ENCODE peak calls at places on chromosomes 5 and 9, in eight cellular contexts. One of them, this sample, is unnamed.

GRCh38 chr5:168132186-168132585 is 159.3 kb upstream of the WWC1 start:
- DNase-seq in sigmoid colon: no peak
- DNase-seq in body of pancreas: no peak
- DNase-seq in CD8-positive, alpha-beta T cell: no peak
- DNase-seq in Peyer's patch: no peak
- DNase-seq in pancreas: no peak
- DNase-seq in colonic mucosa: no peak
- DNase-seq in IMR-90: peak
- DNase-seq in this sample: no peak

GRCh38 chr5:131966551-131966950 is 21.1 kb upstream of the MEIKIN start:
- DNase-seq in sigmoid colon: no peak
- DNase-seq in body of pancreas: no peak
- DNase-seq in CD8-positive, alpha-beta T cell: no peak
- DNase-seq in Peyer's patch: no peak
- DNase-seq in pancreas: no peak
- DNase-seq in colonic mucosa: no peak
- DNase-seq in IMR-90: no peak
- DNase-seq in this sample: no peak

GRCh38 chr5:154078305-154078704 is 39.5 kb downstream of the MFAP3 start:
- DNase-seq in sigmoid colon: no peak
- DNase-seq in body of pancreas: no peak
- DNase-seq in CD8-positive, alpha-beta T cell: no peak
- DNase-seq in Peyer's patch: no peak
- DNase-seq in pancreas: no peak
- DNase-seq in colonic mucosa: no peak
- DNase-seq in IMR-90: no peak
- DNase-seq in this sample: no peak

GRCh38 chr9:16705121-16705604 is 165.3 kb downstream of the BNC2 start:
- DNase-seq in sigmoid colon: peak
- DNase-seq in body of pancreas: peak
- DNase-seq in CD8-positive, alpha-beta T cell: no peak
- DNase-seq in Peyer's patch: peak
- DNase-seq in pancreas: peak
- DNase-seq in colonic mucosa: peak
- DNase-seq in IMR-90: peak
- DNase-seq in this sample: no peak

GRCh38 chr5:130652178-130652577 is 512.9 kb downstream of the HINT1 start:
- DNase-seq in sigmoid colon: no peak
- DNase-seq in body of pancreas: no peak
- DNase-seq in CD8-positive, alpha-beta T cell: no peak
- DNase-seq in Peyer's patch: no peak
- DNase-seq in pancreas: no peak
- DNase-seq in colonic mucosa: no peak
- DNase-seq in IMR-90: no peak
- DNase-seq in this sample: no peak

GRCh38 chr9:124212381-124213050 is 45.2 kb upstream of the NEK6 start:
- DNase-seq in sigmoid colon: peak
- DNase-seq in body of pancreas: no peak
- DNase-seq in CD8-positive, alpha-beta T cell: no peak
- DNase-seq in Peyer's patch: no peak
- DNase-seq in pancreas: peak
- DNase-seq in colonic mucosa: no peak
- DNase-seq in IMR-90: peak
- DNase-seq in this sample: no peak

GRCh38 chr9:123358181-123358894 is 2.3 kb downstream of the CRB2 start:
- DNase-seq in sigmoid colon: no peak
- DNase-seq in body of pancreas: no peak
- DNase-seq in CD8-positive, alpha-beta T cell: no peak
- DNase-seq in Peyer's patch: no peak
- DNase-seq in pancreas: no peak
- DNase-seq in colonic mucosa: no peak
- DNase-seq in IMR-90: no peak
- DNase-seq in this sample: no peak

GRCh38 chr5:54519083-54519541 is 1.6 kb downstream of the SNX18 start:
- DNase-seq in sigmoid colon: peak
- DNase-seq in body of pancreas: peak
- DNase-seq in CD8-positive, alpha-beta T cell: no peak
- DNase-seq in Peyer's patch: no peak
- DNase-seq in pancreas: no peak
- DNase-seq in colonic mucosa: no peak
- DNase-seq in IMR-90: no peak
- DNase-seq in this sample: no peak

GRCh38 chr5:38598994-38599611 is 42.7 kb upstream of the LIFR start:
- DNase-seq in sigmoid colon: no peak
- DNase-seq in body of pancreas: no peak
- DNase-seq in CD8-positive, alpha-beta T cell: no peak
- DNase-seq in Peyer's patch: no peak
- DNase-seq in pancreas: no peak
- DNase-seq in colonic mucosa: no peak
- DNase-seq in IMR-90: peak
- DNase-seq in this sample: no peak

DNA sequence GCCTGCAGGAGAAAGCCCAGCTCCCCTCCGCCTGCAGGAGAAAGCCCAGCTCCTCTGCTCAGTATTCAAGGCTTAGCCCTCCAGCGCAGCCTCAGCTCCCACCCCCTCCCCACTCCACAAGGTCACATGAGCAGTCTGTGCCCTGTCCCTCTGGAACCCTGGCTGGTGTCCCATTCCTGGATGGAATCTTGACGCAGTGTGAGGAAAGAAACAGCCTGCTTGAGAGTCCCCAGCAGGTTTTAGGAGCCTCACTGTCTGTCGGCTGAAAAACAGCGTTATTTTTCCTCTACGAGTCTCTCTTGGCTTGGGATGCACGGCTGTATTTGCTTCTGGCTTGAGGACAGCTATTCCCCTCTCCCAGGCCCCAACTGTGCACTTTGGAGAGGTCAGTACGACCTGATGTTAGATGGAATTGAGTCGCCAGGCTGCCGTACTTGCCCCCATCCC is 210.1 kb upstream of the TRIM32 start:
- DNase-seq in sigmoid colon: peak
- DNase-seq in body of pancreas: no peak
- DNase-seq in CD8-positive, alpha-beta T cell: no peak
- DNase-seq in Peyer's patch: no peak
- DNase-seq in pancreas: no peak
- DNase-seq in colonic mucosa: no peak
- DNase-seq in IMR-90: no peak
- DNase-seq in this sample: no peak
- TF ChIP-seq CTCF in sigmoid colon: no peak
- TF ChIP-seq CTCF in body of pancreas: no peak
- TF ChIP-seq CTCF in CD8-positive, alpha-beta T cell: no peak
- TF ChIP-seq CTCF in Peyer's patch: no peak
- TF ChIP-seq CTCF in pancreas: no peak
- TF ChIP-seq CTCF in colonic mucosa: no peak
- TF ChIP-seq CTCF in IMR-90: no peak
- TF ChIP-seq CTCF in this sample: no peak

GRCh38 chr5:108220834-108221233 is 161.1 kb downstream of the FBXL17 start:
- DNase-seq in sigmoid colon: no peak
- DNase-seq in body of pancreas: no peak
- DNase-seq in CD8-positive, alpha-beta T cell: no peak
- DNase-seq in Peyer's patch: no peak
- DNase-seq in pancreas: no peak
- DNase-seq in colonic mucosa: no peak
- DNase-seq in IMR-90: no peak
- DNase-seq in this sample: no peak

GRCh38 chr5:108212775-108213346 is 169.0 kb downstream of the FBXL17 start:
- DNase-seq in sigmoid colon: no peak
- DNase-seq in body of pancreas: no peak
- DNase-seq in CD8-positive, alpha-beta T cell: no peak
- DNase-seq in Peyer's patch: no peak
- DNase-seq in pancreas: no peak
- DNase-seq in colonic mucosa: no peak
- DNase-seq in IMR-90: peak
- DNase-seq in this sample: no peak

GRCh38 chr5:108222011-108222410 is 159.9 kb downstream of the FBXL17 start:
- DNase-seq in sigmoid colon: no peak
- DNase-seq in body of pancreas: no peak
- DNase-seq in CD8-positive, alpha-beta T cell: no peak
- DNase-seq in Peyer's patch: no peak
- DNase-seq in pancreas: no peak
- DNase-seq in colonic mucosa: no peak
- DNase-seq in IMR-90: no peak
- DNase-seq in this sample: no peak

GRCh38 chr5:108214857-108215256 is 167.0 kb downstream of the FBXL17 start:
- DNase-seq in sigmoid colon: no peak
- DNase-seq in body of pancreas: no peak
- DNase-seq in CD8-positive, alpha-beta T cell: no peak
- DNase-seq in Peyer's patch: no peak
- DNase-seq in pancreas: no peak
- DNase-seq in colonic mucosa: no peak
- DNase-seq in IMR-90: no peak
- DNase-seq in this sample: no peak

GRCh38 chr5:108216890-108217289 is 165.0 kb downstream of the FBXL17 start:
- DNase-seq in sigmoid colon: no peak
- DNase-seq in body of pancreas: no peak
- DNase-seq in CD8-positive, alpha-beta T cell: no peak
- DNase-seq in Peyer's patch: no peak
- DNase-seq in pancreas: no peak
- DNase-seq in colonic mucosa: no peak
- DNase-seq in IMR-90: peak
- DNase-seq in this sample: no peak
- H3K4me3 ChIP-seq in sigmoid colon: no peak
- H3K4me3 ChIP-seq in body of pancreas: no peak
- H3K4me3 ChIP-seq in CD8-positive, alpha-beta T cell: no peak
- H3K4me3 ChIP-seq in Peyer's patch: no peak
- H3K4me3 ChIP-seq in pancreas: no peak
- H3K4me3 ChIP-seq in colonic mucosa: no peak
- H3K4me3 ChIP-seq in IMR-90: no peak
- H3K4me3 ChIP-seq in this sample: no peak

GRCh38 chr5:177495243-177496060 is 2.0 kb downstream of the PDLIM7 start:
- DNase-seq in sigmoid colon: peak
- DNase-seq in body of pancreas: no peak
- DNase-seq in CD8-positive, alpha-beta T cell: no peak
- DNase-seq in Peyer's patch: no peak
- DNase-seq in pancreas: no peak
- DNase-seq in colonic mucosa: peak
- DNase-seq in IMR-90: peak
- DNase-seq in this sample: no peak

GRCh38 chr5:177496111-177497010 is 1.0 kb downstream of the PDLIM7 start:
- DNase-seq in sigmoid colon: peak
- DNase-seq in body of pancreas: peak
- DNase-seq in CD8-positive, alpha-beta T cell: no peak
- DNase-seq in Peyer's patch: no peak
- DNase-seq in pancreas: peak
- DNase-seq in colonic mucosa: no peak
- DNase-seq in IMR-90: peak
- DNase-seq in this sample: no peak

GRCh38 chr5:177498013-177498847 is 826 bp upstream of the PDLIM7 start:
- DNase-seq in sigmoid colon: peak
- DNase-seq in body of pancreas: peak
- DNase-seq in CD8-positive, alpha-beta T cell: no peak
- DNase-seq in Peyer's patch: no peak
- DNase-seq in pancreas: peak
- DNase-seq in colonic mucosa: no peak
- DNase-seq in IMR-90: no peak
- DNase-seq in this sample: no peak

GRCh38 chr5:177497011-177497296 is 450 bp downstream of the PDLIM7 start:
- DNase-seq in sigmoid colon: no peak
- DNase-seq in body of pancreas: no peak
- DNase-seq in CD8-positive, alpha-beta T cell: no peak
- DNase-seq in Peyer's patch: no peak
- DNase-seq in pancreas: no peak
- DNase-seq in colonic mucosa: no peak
- DNase-seq in IMR-90: no peak
- DNase-seq in this sample: no peak

DNA sequence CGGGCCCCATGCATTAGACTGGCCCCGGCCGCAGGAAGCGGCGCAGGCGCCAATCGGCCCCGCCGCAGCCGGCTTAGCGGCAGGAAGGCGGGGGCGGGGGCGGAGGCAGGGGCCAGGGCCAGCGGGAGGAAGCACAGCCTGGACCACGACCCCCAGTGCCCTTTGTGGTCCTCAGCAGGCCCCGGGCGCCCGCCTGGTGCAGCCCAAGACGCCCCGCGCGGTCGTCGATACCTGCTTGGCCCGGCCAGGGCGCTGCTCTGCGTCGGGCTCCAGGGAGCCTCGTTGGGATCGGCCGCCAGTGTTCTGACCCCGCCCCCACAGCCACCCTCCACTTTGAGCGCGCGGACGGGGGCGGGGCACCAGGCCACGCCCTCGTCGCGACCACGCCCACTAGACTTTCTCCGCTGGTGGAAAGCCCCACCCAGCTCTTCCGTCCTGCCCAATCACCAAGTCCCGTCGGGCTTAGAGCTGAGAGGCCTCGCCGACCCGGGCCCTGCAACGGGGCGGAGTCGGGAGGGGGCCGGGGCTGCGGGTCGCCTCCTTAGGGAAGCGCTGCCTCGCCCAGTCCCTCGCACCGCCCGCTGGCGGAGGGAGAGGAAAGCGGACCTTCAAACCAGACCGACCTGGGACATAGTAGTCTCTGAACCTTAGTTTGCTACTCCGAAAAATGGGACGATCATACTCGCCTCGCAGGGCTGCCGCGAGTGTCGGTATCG is at the start of gene PDLIM7:
- DNase-seq in sigmoid colon: peak
- DNase-seq in body of pancreas: peak
- DNase-seq in CD8-positive, alpha-beta T cell: peak
- DNase-seq in Peyer's patch: peak
- DNase-seq in pancreas: peak
- DNase-seq in colonic mucosa: peak
- DNase-seq in IMR-90: peak
- DNase-seq in this sample: peak
- TF ChIP-seq CTCF in sigmoid colon: no peak
- TF ChIP-seq CTCF in body of pancreas: no peak
- TF ChIP-seq CTCF in CD8-positive, alpha-beta T cell: no peak
- TF ChIP-seq CTCF in Peyer's patch: no peak
- TF ChIP-seq CTCF in pancreas: no peak
- TF ChIP-seq CTCF in colonic mucosa: no peak
- TF ChIP-seq CTCF in IMR-90: no peak
- TF ChIP-seq CTCF in this sample: peak

GRCh38 chr5:141121985-141122384 is 367 bp downstream of the PCDHB4 start:
- DNase-seq in sigmoid colon: no peak
- DNase-seq in body of pancreas: peak
- DNase-seq in CD8-positive, alpha-beta T cell: no peak
- DNase-seq in Peyer's patch: no peak
- DNase-seq in pancreas: no peak
- DNase-seq in colonic mucosa: no peak
- DNase-seq in IMR-90: no peak
- DNase-seq in this sample: no peak
- H3K4me3 ChIP-seq in sigmoid colon: peak
- H3K4me3 ChIP-seq in body of pancreas: no peak
- H3K4me3 ChIP-seq in CD8-positive, alpha-beta T cell: no peak
- H3K4me3 ChIP-seq in Peyer's patch: peak
- H3K4me3 ChIP-seq in pancreas: peak
- H3K4me3 ChIP-seq in colonic mucosa: no peak
- H3K4me3 ChIP-seq in IMR-90: no peak
- H3K4me3 ChIP-seq in this sample: peak

GRCh38 chr5:820245-820644 is 30.5 kb downstream of the ZDHHC11 start:
- DNase-seq in sigmoid colon: no peak
- DNase-seq in body of pancreas: no peak
- DNase-seq in CD8-positive, alpha-beta T cell: no peak
- DNase-seq in Peyer's patch: no peak
- DNase-seq in pancreas: no peak
- DNase-seq in colonic mucosa: no peak
- DNase-seq in IMR-90: no peak
- DNase-seq in this sample: no peak
- TF ChIP-seq CTCF in sigmoid colon: no peak
- TF ChIP-seq CTCF in body of pancreas: no peak
- TF ChIP-seq CTCF in CD8-positive, alpha-beta T cell: no peak
- TF ChIP-seq CTCF in Peyer's patch: no peak
- TF ChIP-seq CTCF in pancreas: no peak
- TF ChIP-seq CTCF in colonic mucosa: no peak
- TF ChIP-seq CTCF in IMR-90: no peak
- TF ChIP-seq CTCF in this sample: no peak